ENCODE peak calls at places on chromosome X, in seven cellular contexts. S is BE2C, J is cardiac fibroblast, M is iris pigment epithelial cell, W is H54, A is activated gamma-delta T cell, P is left lung. L is an unnamed sample.
A peak's percentile ranks its signal among the peaks of the same experiment; 100 is the strongest.

GRCh38 chrX:100381613-100382012 is 28.5 kb downstream of the PCDH19 start:
- DNase-seq in M (peak; percentile 17), W (no peak), A (no peak), J (no peak), P (no peak), S (no peak), L (no peak)

GRCh38 chrX:45767021-45767491 is 566.4 kb upstream of the DIPK2B start:
- DNase-seq in P (no peak), A (no peak), J (peak; percentile 68), M (peak; percentile 64), W (no peak), S (no peak), L (no peak)

GRCh38 chrX:105375816-105376215 is 155.3 kb upstream of the TEX13A start:
- DNase-seq in J (peak; percentile 76), A (no peak), W (no peak), S (no peak), P (no peak), M (peak; percentile 76), L (no peak)

GRCh38 chrX:68432648-68433047 is 647 bp downstream of the OPHN1 start:
- DNase-seq in P (no peak), J (peak; percentile 29), A (no peak), M (peak; percentile 52), W (no peak), S (no peak), L (no peak)

GRCh38 chrX:111168314-111168713 is 72.3 kb downstream of the PAK3 start:
- DNase-seq in M (peak; percentile 5), W (no peak), P (no peak), A (no peak), S (peak; percentile 36), J (peak; percentile 1), L (no peak)

GRCh38 chrX:77785400-77785745 is 643 bp downstream of the ATRX start:
- DNase-seq in P (no peak), S (peak; percentile 17), J (peak; percentile 24), M (no peak), A (no peak), W (peak; percentile 8), L (no peak)

GRCh38 chrX:105837227-105837626 is 14.9 kb downstream of the NRK start:
- DNase-seq in P (no peak), W (no peak), J (peak; percentile 91), M (peak; percentile 90), S (no peak), A (no peak), L (no peak)

GRCh38 chrX:24423960-24424359 is 41.1 kb upstream of the PDK3 start:
- DNase-seq in J (peak; percentile 3), P (no peak), W (no peak), A (no peak), S (no peak), M (peak; percentile 34), L (no peak)

GRCh38 chrX:10821293-10821692 is 200.9 kb upstream of the MID1 start:
- DNase-seq in M (no peak), W (no peak), A (no peak), S (no peak), P (no peak), J (no peak), L (no peak)

GRCh38 chrX:21956783-21957182 is 16.3 kb downstream of the SMS start:
- DNase-seq in J (no peak), A (no peak), W (no peak), P (no peak), M (no peak), S (no peak), L (no peak)

GRCh38 chrX:121356139-121356849 is 308.9 kb downstream of the GLUD2 start:
- DNase-seq in A (no peak), J (no peak), S (no peak), W (no peak), P (no peak), M (no peak), L (no peak)

GRCh38 chrX:153662266-153662665 is 11.3 kb downstream of the PNCK start:
- DNase-seq in P (peak; percentile 58), M (peak; percentile 13), W (no peak), A (no peak), S (peak; percentile 68), J (peak; percentile 41), L (no peak)

GRCh38 chrX:123764967-123765871 is 32.4 kb upstream of the THOC2 start:
- DNase-seq in A (peak; percentile 23), J (peak; percentile 88), M (peak; percentile 88), P (peak; percentile 92), S (peak; percentile 87), W (peak; percentile 66), L (peak; percentile 28)

GRCh38 chrX:120560405-120560841 is 339 bp downstream of the CUL4B start:
- DNase-seq in M (peak; percentile 64), S (peak; percentile 16), P (no peak), J (no peak), W (no peak), A (no peak), L (no peak)

GRCh38 chrX:77639820-77640219 is 146.2 kb downstream of the ATRX start:
- DNase-seq in P (no peak), M (no peak), W (no peak), A (no peak), J (no peak), S (no peak), L (no peak)

GRCh38 chrX:24676403-24677024 is 17.2 kb upstream of the POLA1 start:
- DNase-seq in A (no peak), S (no peak), J (no peak), M (no peak), W (no peak), P (no peak), L (no peak)

GRCh38 chrX:138748480-138748879 is 37.0 kb upstream of the FGF13 start:
- DNase-seq in J (peak; percentile 7), W (no peak), M (peak; percentile 38), A (no peak), P (no peak), S (no peak), L (no peak)

GRCh38 chrX:134692990-134693389 is 34.7 kb upstream of the PLAC1 start:
- DNase-seq in W (peak; percentile 17), S (no peak), M (peak; percentile 54), A (no peak), J (peak; percentile 64), P (no peak), L (no peak)

GRCh38 chrX:2383735-2384134 is 117.0 kb downstream of the DHRSX start:
- DNase-seq in M (no peak), J (no peak), S (no peak), W (no peak), P (no peak), A (no peak), L (no peak)

GRCh38 chrX:41381685-41382084 is 47.7 kb downstream of the DDX3X start:
- DNase-seq in J (peak; percentile 79), S (peak; percentile 68), P (no peak), M (peak; percentile 90), A (no peak), W (peak; percentile 26), L (no peak)

GRCh38 chrX:154412468-154412867 is 1.1 kb downstream of the TAFAZZIN start:
- DNase-seq in A (no peak), S (peak; percentile 35), M (no peak), J (peak; percentile 17), W (no peak), P (no peak), L (no peak)

GRCh38 chrX:1537031-1537715 is at the start of gene P2RY8:
- DNase-seq in W (no peak), P (peak; percentile 89), A (peak; percentile 46), J (peak; percentile 28), M (peak; percentile 16), S (no peak), L (no peak)

GRCh38 chrX:39753296-39753996 is 344.3 kb downstream of the BCOR start:
- DNase-seq in P (no peak), A (no peak), M (peak; percentile 75), J (peak; percentile 51), S (no peak), W (no peak), L (no peak)

GRCh38 chrX:85569691-85570090 is 190.2 kb upstream of the POF1B start:
- DNase-seq in S (no peak), J (no peak), P (no peak), W (no peak), A (no peak), M (no peak), L (no peak)

GRCh38 chrX:77448170-77448569 is 981 bp downstream of the FGF16 start:
- DNase-seq in W (no peak), P (peak; percentile 41), M (no peak), S (no peak), A (no peak), J (no peak), L (no peak)

GRCh38 chrX:121755541-121755940 is 708.1 kb downstream of the GLUD2 start:
- DNase-seq in S (no peak), J (no peak), P (no peak), M (no peak), W (no peak), A (no peak), L (no peak)

GRCh38 chrX:916235-916609 is 285.6 kb downstream of the SHOX start:
- DNase-seq in A (no peak), M (peak; percentile 2), S (no peak), P (no peak), J (no peak), W (no peak), L (no peak)

GRCh38 chrX:47644557-47645091 is 5.7 kb downstream of the ELK1 start:
- DNase-seq in S (peak; percentile 45), W (no peak), P (no peak), M (peak; percentile 49), J (peak; percentile 60), A (no peak), L (no peak)

GRCh38 chrX:123361371-123361770 is 177.3 kb downstream of the GRIA3 start:
- DNase-seq in J (no peak), M (no peak), A (no peak), S (no peak), W (no peak), P (no peak), L (no peak)

GRCh38 chrX:51144828-51145442 is 187.7 kb upstream of the NUDT10 start:
- DNase-seq in W (no peak), J (peak; percentile 41), P (no peak), S (peak; percentile 44), M (peak; percentile 35), A (no peak), L (no peak)

GRCh38 chrX:72705111-72705510 is 9.0 kb downstream of the PHKA1 start:
- DNase-seq in A (no peak), M (no peak), S (no peak), P (no peak), J (no peak), W (no peak), L (no peak)

GRCh38 chrX:39238017-39238416 is 436.8 kb downstream of the MID1IP1 start:
- DNase-seq in W (no peak), M (no peak), J (no peak), P (no peak), S (no peak), A (no peak), L (no peak)

GRCh38 chrX:107738272-107738671 is 37.3 kb downstream of the TSC22D3 start:
- DNase-seq in A (no peak), J (no peak), S (no peak), P (no peak), W (no peak), M (no peak), L (no peak)

GRCh38 chrX:54223581-54223980 is 40.5 kb upstream of the FAM120C start:
- DNase-seq in P (no peak), A (no peak), S (no peak), J (no peak), W (no peak), M (no peak), L (no peak)

GRCh38 chrX:37976153-37976552 is 30.2 kb upstream of the SYTL5 start:
- DNase-seq in W (no peak), S (no peak), A (no peak), J (peak; percentile 27), P (no peak), M (peak; percentile 27), L (no peak)

GRCh38 chrX:13939741-13940597 is 89.7 kb downstream of the GEMIN8 start:
- DNase-seq in J (no peak), A (no peak), M (no peak), W (no peak), P (no peak), S (no peak), L (no peak)

GRCh38 chrX:19776753-19777152 is 110.6 kb downstream of the SH3KBP1 start:
- DNase-seq in P (no peak), J (no peak), A (no peak), W (no peak), S (no peak), M (no peak), L (no peak)

GRCh38 chrX:97846228-97846627 is 962.5 kb downstream of the RPA4 start:
- DNase-seq in J (no peak), S (no peak), M (no peak), P (no peak), W (no peak), A (no peak), L (no peak)

L was measured in 8988T.